ENCODE peak calls at places on chromosomes 7 and 10, in nine cellular contexts. U, E, W, S, O, G, Q, V and B are unnamed samples.

GRCh38 chr10:122019414-122019975 is 30.5 kb downstream of the TACC2 start:
- DNase-seq in U (peak), E (no peak), W (no peak), S (no peak), O (no peak), G (peak), Q (peak), V (peak), B (no peak)

GRCh38 chr7:76326646-76327233 is 24.3 kb downstream of the HSPB1 start:
- DNase-seq in U (no peak), E (no peak), W (no peak), S (no peak), O (no peak), G (no peak), Q (no peak), V (no peak), B (no peak)

GRCh38 chr7:106767498-106768323 is 97.4 kb upstream of the PIK3CG start:
- DNase-seq in U (no peak), E (no peak), W (no peak), S (no peak), O (no peak), G (no peak), Q (no peak), V (peak), B (no peak)

GRCh38 chr7:69436944-69437343 is 161.3 kb upstream of the AUTS2 start:
- DNase-seq in U (no peak), E (no peak), W (no peak), S (no peak), O (no peak), G (no peak), Q (peak), V (no peak), B (no peak)

GRCh38 chr10:71285180-71285545 is 33.9 kb upstream of the SLC29A3 start:
- DNase-seq in U (no peak), E (no peak), W (no peak), S (peak), O (peak), G (peak), Q (no peak), V (peak), B (no peak)

GRCh38 chr10:92240289-92241157 is 50.4 kb downstream of the CPEB3 start:
- DNase-seq in U (no peak), E (peak), W (no peak), S (peak), O (peak), G (peak), Q (peak), V (peak), B (no peak)

GRCh38 chr7:4759211-4759610 is 16.2 kb upstream of the AP5Z1 start:
- DNase-seq in U (peak), E (no peak), W (no peak), S (no peak), O (no peak), G (no peak), Q (no peak), V (no peak), B (no peak)

GRCh38 chr10:62109532-62110293 is 158.9 kb downstream of the RTKN2 start:
- DNase-seq in U (no peak), E (no peak), W (no peak), S (no peak), O (no peak), G (no peak), Q (no peak), V (peak), B (no peak)

GRCh38 chr10:127978481-127978880 is 71.6 kb downstream of the PTPRE start:
- DNase-seq in U (no peak), E (no peak), W (no peak), S (no peak), O (no peak), G (no peak), Q (no peak), V (no peak), B (peak)

GRCh38 chr7:112238852-112239610 is 32.5 kb downstream of the ZNF277 start:
- DNase-seq in U (no peak), E (no peak), W (no peak), S (no peak), O (no peak), G (no peak), Q (no peak), V (no peak), B (no peak)

GRCh38 chr7:121329460-121330052 is 756 bp downstream of the WNT16 start:
- DNase-seq in U (peak), E (no peak), W (no peak), S (no peak), O (peak), G (peak), Q (no peak), V (peak), B (no peak)

GRCh38 chr7:50197547-50197946 is 104.5 kb upstream of the ZPBP start:
- DNase-seq in U (peak), E (no peak), W (no peak), S (no peak), O (no peak), G (peak), Q (no peak), V (no peak), B (no peak)

GRCh38 chr10:43047288-43047970 is 29.4 kb upstream of the RET start:
- DNase-seq in U (no peak), E (peak), W (no peak), S (no peak), O (peak), G (no peak), Q (no peak), V (no peak), B (peak)

GRCh38 chr10:51724038-51724437 is 24.6 kb upstream of the CSTF2T start:
- DNase-seq in U (no peak), E (no peak), W (no peak), S (no peak), O (no peak), G (no peak), Q (no peak), V (no peak), B (no peak)

GRCh38 chr7:26653966-26654365 is 210.4 kb downstream of the SKAP2 start:
- DNase-seq in U (no peak), E (no peak), W (no peak), S (no peak), O (no peak), G (no peak), Q (no peak), V (no peak), B (no peak)

GRCh38 chr7:76358478-76359110 is at the start of gene YWHAG:
- DNase-seq in U (peak), E (peak), W (peak), S (peak), O (peak), G (peak), Q (peak), V (peak), B (peak)

GRCh38 chr10:32957341-32958084 is 517 bp downstream of the ITGB1 start:
- DNase-seq in U (peak), E (peak), W (no peak), S (peak), O (peak), G (peak), Q (peak), V (peak), B (peak)

GRCh38 chr7:104272767-104273384 is 55.5 kb upstream of the LHFPL3 start:
- DNase-seq in U (no peak), E (no peak), W (no peak), S (no peak), O (peak), G (peak), Q (no peak), V (peak), B (no peak)

GRCh38 chr7:57305192-57305748 is 144.7 kb upstream of the ZNF716 start:
- DNase-seq in U (no peak), E (no peak), W (no peak), S (no peak), O (peak), G (no peak), Q (no peak), V (no peak), B (no peak)

GRCh38 chr10:5956146-5956914 is 21.0 kb downstream of the IL15RA start:
- DNase-seq in U (peak), E (no peak), W (no peak), S (no peak), O (no peak), G (no peak), Q (no peak), V (no peak), B (peak)

GRCh38 chr7:150317748-150318444 is 5.3 kb upstream of the LRRC61 start:
- DNase-seq in U (no peak), E (no peak), W (no peak), S (no peak), O (no peak), G (no peak), Q (no peak), V (no peak), B (peak)

GRCh38 chr10:22320591-22321155 is at the start of gene BMI1:
- DNase-seq in U (peak), E (peak), W (no peak), S (peak), O (peak), G (peak), Q (peak), V (peak), B (peak)

GRCh38 chr10:103519798-103520197 is 26.3 kb downstream of the NEURL1 start:
- DNase-seq in U (no peak), E (no peak), W (no peak), S (no peak), O (no peak), G (no peak), Q (no peak), V (no peak), B (no peak)

GRCh38 chr7:157793973-157794763 is 457.4 kb downstream of the DNAJB6 start:
- DNase-seq in U (peak), E (no peak), W (no peak), S (peak), O (no peak), G (no peak), Q (no peak), V (no peak), B (no peak)

GRCh38 chr7:149476791-149477190 is 15.9 kb upstream of the ZNF777 start:
- DNase-seq in U (no peak), E (no peak), W (no peak), S (no peak), O (no peak), G (no peak), Q (no peak), V (no peak), B (no peak)

GRCh38 chr7:108488902-108489538 is 32.8 kb upstream of the NRCAM start:
- DNase-seq in U (no peak), E (no peak), W (no peak), S (no peak), O (no peak), G (no peak), Q (no peak), V (no peak), B (no peak)

GRCh38 chr7:44103941-44104879 is at the start of gene AEBP1:
- DNase-seq in U (peak), E (no peak), W (no peak), S (peak), O (peak), G (peak), Q (no peak), V (no peak), B (no peak)

GRCh38 chr7:133886081-133886480 is 241.1 kb upstream of the LRGUK start:
- DNase-seq in U (no peak), E (no peak), W (no peak), S (no peak), O (no peak), G (no peak), Q (no peak), V (no peak), B (no peak)

GRCh38 chr7:31373337-31374289 is 33.1 kb upstream of the NEUROD6 start:
- DNase-seq in U (no peak), E (no peak), W (no peak), S (no peak), O (peak), G (peak), Q (peak), V (peak), B (no peak)

GRCh38 chr7:47354831-47355541 is 226.9 kb downstream of the TNS3 start:
- DNase-seq in U (no peak), E (no peak), W (no peak), S (no peak), O (no peak), G (peak), Q (no peak), V (no peak), B (no peak)

GRCh38 chr10:117476716-117477115 is 65.8 kb upstream of the EMX2 start:
- DNase-seq in U (no peak), E (no peak), W (no peak), S (no peak), O (no peak), G (no peak), Q (no peak), V (no peak), B (no peak)

GRCh38 chr7:91233201-91233600 is 31.0 kb upstream of the FZD1 start:
- DNase-seq in U (no peak), E (no peak), W (no peak), S (no peak), O (no peak), G (no peak), Q (no peak), V (no peak), B (no peak)

GRCh38 chr7:5234852-5235831 is 45.1 kb downstream of the WIPI2 start:
- DNase-seq in U (no peak), E (no peak), W (no peak), S (no peak), O (no peak), G (peak), Q (no peak), V (peak), B (no peak)

GRCh38 chr10:86440874-86441838 is 74.6 kb upstream of the GRID1 start:
- DNase-seq in U (no peak), E (no peak), W (no peak), S (no peak), O (no peak), G (peak), Q (no peak), V (no peak), B (no peak)

GRCh38 chr10:129605986-129606518 is 139.0 kb downstream of the MGMT start:
- DNase-seq in U (no peak), E (no peak), W (peak), S (no peak), O (no peak), G (no peak), Q (no peak), V (no peak), B (no peak)

GRCh38 chr7:140229101-140229525 is 52.3 kb upstream of the KDM7A start:
- DNase-seq in U (no peak), E (no peak), W (no peak), S (no peak), O (no peak), G (no peak), Q (no peak), V (no peak), B (no peak)
- H3K4me3 ChIP-seq in U (no peak), E (no peak), W (no peak), S (no peak), O (no peak), G (no peak), Q (no peak), V (no peak), B (no peak)

GRCh38 chr10:64115471-64115870 is 594.3 kb downstream of the REEP3 start:
- DNase-seq in U (no peak), E (no peak), W (no peak), S (no peak), O (no peak), G (no peak), Q (no peak), V (no peak), B (no peak)

GRCh38 chr10:64115913-64116643 is 594.9 kb downstream of the REEP3 start:
- DNase-seq in U (no peak), E (no peak), W (no peak), S (no peak), O (peak), G (peak), Q (no peak), V (peak), B (no peak)

GRCh38 chr10:64118736-64119135 is 597.5 kb downstream of the REEP3 start:
- DNase-seq in U (no peak), E (no peak), W (no peak), S (no peak), O (no peak), G (no peak), Q (no peak), V (no peak), B (no peak)

GRCh38 chr10:64113796-64114195 is 592.6 kb downstream of the REEP3 start:
- DNase-seq in U (no peak), E (no peak), W (no peak), S (no peak), O (no peak), G (no peak), Q (no peak), V (no peak), B (no peak)

DNA sequence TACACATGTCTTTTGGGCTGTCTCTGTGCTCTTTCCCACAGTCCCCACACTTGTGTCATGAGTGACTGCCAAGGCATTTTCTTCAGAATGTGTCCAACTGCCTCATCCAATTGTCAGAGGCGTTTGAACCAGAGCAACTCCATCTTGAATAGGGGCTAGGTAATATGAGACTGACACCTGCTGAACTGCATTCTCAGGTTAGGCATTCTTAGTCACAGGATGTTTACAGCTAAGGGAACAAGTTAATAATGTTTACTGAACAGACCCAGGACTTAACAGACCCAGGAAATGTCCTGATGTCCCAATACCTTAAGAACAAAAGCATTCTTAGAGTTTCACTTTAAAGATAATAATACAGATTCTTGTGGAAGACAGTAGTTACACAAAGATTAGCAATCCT is 595.5 kb downstream of the REEP3 start:
- DNase-seq in U (no peak), E (no peak), W (no peak), S (no peak), O (no peak), G (no peak), Q (no peak), V (no peak), B (no peak)
- TF ChIP-seq CTCF in U (no peak), E (no peak), W (no peak), S (no peak), O (no peak), G (no peak), Q (no peak), V (no peak), B (no peak)

DNA sequence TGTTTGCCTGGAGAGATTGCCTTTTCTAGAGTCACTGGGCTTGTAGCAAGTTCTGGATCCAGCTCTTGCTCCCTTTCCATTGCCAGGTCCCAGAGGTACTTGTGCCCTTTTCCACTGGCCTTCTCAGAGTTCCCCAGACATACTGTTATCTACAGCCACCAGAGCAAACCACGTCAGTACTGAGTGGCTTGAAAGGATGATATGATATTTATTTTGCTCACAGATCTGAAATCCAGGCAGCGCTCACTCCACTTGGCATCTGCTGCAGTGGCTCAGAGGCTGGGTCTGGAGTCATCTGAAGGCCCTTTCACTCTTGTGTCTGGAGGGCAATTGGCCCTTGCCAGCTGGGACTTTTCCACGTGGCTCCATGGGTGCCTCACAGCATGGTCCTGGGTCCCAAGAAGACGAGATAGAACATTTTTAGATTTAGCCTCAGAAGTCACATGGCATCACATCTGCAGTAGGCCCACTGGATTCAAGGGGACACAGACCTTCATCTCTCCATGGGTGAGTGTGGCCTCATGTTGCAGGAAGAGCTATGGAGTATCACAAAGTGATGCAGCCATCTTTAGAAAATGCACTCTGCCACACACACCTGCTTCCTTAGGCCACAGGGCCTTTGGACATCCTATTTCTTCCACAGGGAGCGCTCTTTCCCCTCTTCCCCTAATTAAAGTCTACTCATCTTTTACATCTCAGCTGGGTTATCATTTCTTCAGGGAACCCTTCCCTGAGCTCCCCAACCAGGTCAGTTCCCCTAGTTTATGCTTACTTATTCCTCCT is 22.9 kb upstream of the TCF7L2 start:
- DNase-seq in U (no peak), E (no peak), W (no peak), S (no peak), O (no peak), G (no peak), Q (no peak), V (no peak), B (no peak)
- H3K27ac ChIP-seq in U (no peak), E (no peak), W (no peak), S (no peak), O (no peak), G (no peak), Q (no peak), V (no peak), B (peak)

GRCh38 chr7:152894295-152895170 is 135.0 kb downstream of the ACTR3B start:
- DNase-seq in U (no peak), E (no peak), W (no peak), S (no peak), O (peak), G (peak), Q (no peak), V (peak), B (no peak)
- H3K4me3 ChIP-seq in U (no peak), E (no peak), W (no peak), S (peak), O (no peak), G (no peak), Q (no peak), V (no peak), B (no peak)

GRCh38 chr10:2920638-2921037 is 146.7 kb upstream of the PFKP start:
- DNase-seq in U (no peak), E (no peak), W (no peak), S (no peak), O (no peak), G (no peak), Q (no peak), V (no peak), B (no peak)

GRCh38 chr10:2919016-2919415 is 148.3 kb upstream of the PFKP start:
- DNase-seq in U (no peak), E (no peak), W (no peak), S (no peak), O (no peak), G (no peak), Q (no peak), V (no peak), B (no peak)

GRCh38 chr10:2920166-2920565 is 147.2 kb upstream of the PFKP start:
- DNase-seq in U (no peak), E (no peak), W (no peak), S (no peak), O (no peak), G (no peak), Q (no peak), V (no peak), B (no peak)

GRCh38 chr10:2924425-2924824 is 142.9 kb upstream of the PFKP start:
- DNase-seq in U (no peak), E (no peak), W (no peak), S (no peak), O (no peak), G (no peak), Q (no peak), V (no peak), B (no peak)

DNA sequence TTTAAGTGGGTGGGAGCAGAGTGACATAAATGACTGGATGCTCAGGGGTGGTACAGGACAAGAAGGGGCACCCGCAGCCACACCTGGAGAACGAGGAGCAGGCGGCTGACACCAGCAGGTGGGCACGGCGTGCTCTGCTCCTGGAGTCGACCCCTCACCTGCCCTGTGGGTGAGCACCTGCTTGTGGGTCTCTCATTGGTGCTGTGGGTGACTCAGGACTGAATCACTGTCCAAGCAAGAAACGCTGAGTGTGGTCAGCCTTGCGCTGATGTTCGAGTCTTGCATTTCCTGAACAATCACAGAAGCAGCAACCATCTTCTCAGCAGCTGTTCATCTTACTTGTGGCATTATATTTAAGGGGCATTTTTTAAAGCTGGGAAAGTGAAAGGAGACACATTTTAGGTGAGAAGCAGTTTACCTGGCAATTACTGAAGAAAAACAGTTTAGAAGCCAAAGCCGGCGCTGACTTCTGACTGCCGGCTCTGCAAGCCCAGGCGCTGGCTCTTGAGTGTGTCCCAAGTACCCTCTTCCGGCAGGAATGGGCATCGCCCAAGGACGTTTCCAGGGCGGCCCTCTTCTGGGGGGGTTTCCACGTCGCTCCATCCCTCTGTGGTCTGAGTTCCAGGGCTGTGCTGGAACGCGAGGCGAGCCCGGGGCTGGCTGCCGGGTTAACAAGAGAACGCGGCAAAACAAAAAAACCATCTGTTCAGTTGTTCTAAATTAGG is 145.2 kb upstream of the PFKP start:
- DNase-seq in U (no peak), E (no peak), W (no peak), S (no peak), O (peak), G (no peak), Q (no peak), V (no peak), B (no peak)
- TF ChIP-seq CTCF in U (no peak), E (no peak), W (no peak), S (no peak), O (no peak), G (no peak), Q (no peak), V (no peak), B (no peak)

GRCh38 chr7:159030490-159031134 is 114.1 kb downstream of the VIPR2 start:
- DNase-seq in U (no peak), E (no peak), W (no peak), S (peak), O (peak), G (peak), Q (peak), V (peak), B (peak)
- H3K27ac ChIP-seq in U (peak), E (peak), W (peak), S (peak), O (no peak), G (peak), Q (no peak), V (no peak), B (peak)